ENCODE peak calls at places on chromosomes 11 and 22, in four cellular contexts. Y is GM23338, R is neural progenitor cell, P is GM23248. B is an unnamed sample.

GRCh38 chr11:23961503-23962338 is 535.1 kb upstream of the LUZP2 start:
- DNase-seq in R (no peak), Y (no peak), P (no peak), B (no peak)

GRCh38 chr22:30041475-30041874 is 38.8 kb upstream of the HORMAD2 start:
- DNase-seq in R (no peak), P (no peak), Y (no peak), B (no peak)

GRCh38 chr11:58179648-58180047 is 9.2 kb upstream of the OR9Q2 start:
- DNase-seq in P (no peak), Y (no peak), R (no peak), B (no peak)

GRCh38 chr22:27776410-27776958 is 25.1 kb downstream of the MN1 start:
- DNase-seq in P (peak; percentile 61), Y (peak; percentile 61), R (peak; percentile 90), B (no peak)

GRCh38 chr22:27474711-27475547 is 326.6 kb downstream of the MN1 start:
- DNase-seq in Y (peak; percentile 88), R (no peak), P (peak; percentile 96), B (peak; percentile 97)

GRCh38 chr11:70574725-70575347 is 176.5 kb downstream of the CTTN start:
- DNase-seq in P (no peak), R (no peak), Y (no peak), B (no peak)

GRCh38 chr11:9834281-9834680 is 170.4 kb downstream of the SWAP70 start:
- DNase-seq in R (no peak), Y (no peak), P (no peak), B (no peak)

GRCh38 chr11:911031-911889 is 650 bp upstream of the CHID1 start:
- DNase-seq in R (peak; percentile 76), Y (peak; percentile 72), P (peak; percentile 92), B (peak; percentile 28)

GRCh38 chr11:20388096-20389055 is 860 bp downstream of the PRMT3 start:
- DNase-seq in R (no peak), P (peak; percentile 45), Y (no peak), B (peak; percentile 23)

GRCh38 chr11:126978155-126978554 is 22.4 kb downstream of the KIRREL3 start:
- DNase-seq in P (no peak), Y (peak; percentile 89), R (peak; percentile 10), B (no peak)

GRCh38 chr11:129973809-129974208 is 28.8 kb downstream of the PRDM10 start:
- DNase-seq in P (no peak), R (peak; percentile 20), Y (peak; percentile 89), B (no peak)

GRCh38 chr11:130055637-130056036 is 14.1 kb upstream of the APLP2 start:
- DNase-seq in P (peak; percentile 90), Y (no peak), R (no peak), B (no peak)

GRCh38 chr11:69301491-69302401 is 7.8 kb downstream of the MYEOV start:
- DNase-seq in R (no peak), Y (no peak), P (peak; percentile 95), B (peak; percentile 100)

GRCh38 chr11:127074151-127074761 is 73.7 kb upstream of the KIRREL3 start:
- DNase-seq in Y (peak; percentile 50), R (peak; percentile 56), P (peak; percentile 84), B (peak; percentile 54)

GRCh38 chr11:74839971-74840370 is 91.3 kb downstream of the RNF169 start:
- DNase-seq in R (no peak), P (peak; percentile 10), Y (no peak), B (no peak)

GRCh38 chr11:18618341-18619025 is 15.7 kb downstream of the SPTY2D1 start:
- DNase-seq in R (no peak), Y (no peak), P (peak; percentile 48), B (no peak)

GRCh38 chr22:48404801-48405447 is 1422.7 kb downstream of the BRD1 start:
- DNase-seq in Y (no peak), R (no peak), P (no peak), B (no peak)

GRCh38 chr11:6259638-6260019 is at the start of gene CCKBR:
- DNase-seq in R (peak; percentile 80), P (no peak), Y (peak; percentile 72), B (no peak)

GRCh38 chr11:35682230-35683195 is 19.9 kb downstream of the TRIM44 start:
- DNase-seq in Y (peak; percentile 29), P (peak; percentile 30), R (peak; percentile 41), B (no peak)

GRCh38 chr11:44755553-44756505 is 29.1 kb downstream of the TSPAN18 start:
- DNase-seq in Y (no peak), R (no peak), P (peak; percentile 69), B (no peak)

GRCh38 chr22:49008682-49009235 is 818.9 kb downstream of the BRD1 start:
- DNase-seq in Y (no peak), P (no peak), R (no peak), B (no peak)

GRCh38 chr11:93541884-93542752 is 1.1 kb downstream of the SMCO4 start:
- DNase-seq in R (peak; percentile 59), P (peak; percentile 75), Y (peak; percentile 82), B (peak; percentile 77)

GRCh38 chr11:2737876-2738275 is 38.1 kb upstream of the KCNQ1OT1 start:
- DNase-seq in R (no peak), P (peak; percentile 23), Y (no peak), B (peak; percentile 22)

GRCh38 chr22:19566599-19567382 is 42.6 kb upstream of the CLDN5 start:
- DNase-seq in Y (no peak), P (no peak), R (no peak), B (no peak)
- H3K79me2 ChIP-seq in Y (no peaks in the 10 kb centered on the region), P (no peaks in the 10 kb centered on the region), R (no peaks in the 10 kb centered on the region), B (no peaks in the 10 kb centered on the region)

DNA sequence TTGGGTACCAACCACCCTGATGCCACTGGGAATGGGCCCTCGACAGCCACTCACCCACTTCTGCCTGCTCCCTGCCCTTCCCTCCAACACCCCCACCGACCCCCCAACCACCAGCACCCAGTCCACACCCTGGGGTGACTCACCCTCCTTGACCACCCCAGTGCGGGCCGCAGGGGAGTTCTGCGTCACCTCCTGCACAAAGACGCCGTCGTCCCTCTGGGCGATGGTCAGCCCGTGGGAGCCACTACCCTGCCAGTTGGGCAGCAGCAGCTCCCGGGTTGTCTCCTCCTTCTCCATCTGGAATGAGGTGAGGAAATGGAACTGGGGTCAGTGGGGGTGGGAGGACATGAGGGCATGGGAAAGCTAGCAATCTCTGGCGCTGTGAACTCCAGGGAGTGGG is 10.8 kb downstream of the AHNAK start:
- DNase-seq in R (no peak), Y (no peak), P (peak; percentile 36), B (no peak)
- H3F3A ChIP-seq in R (no peaks in the 10 kb centered on the region), Y (no peaks in the 10 kb centered on the region), P (peaks cover 59% of the 10 kb centered on the region), B (peaks cover 12% of the 10 kb centered on the region)

DNA sequence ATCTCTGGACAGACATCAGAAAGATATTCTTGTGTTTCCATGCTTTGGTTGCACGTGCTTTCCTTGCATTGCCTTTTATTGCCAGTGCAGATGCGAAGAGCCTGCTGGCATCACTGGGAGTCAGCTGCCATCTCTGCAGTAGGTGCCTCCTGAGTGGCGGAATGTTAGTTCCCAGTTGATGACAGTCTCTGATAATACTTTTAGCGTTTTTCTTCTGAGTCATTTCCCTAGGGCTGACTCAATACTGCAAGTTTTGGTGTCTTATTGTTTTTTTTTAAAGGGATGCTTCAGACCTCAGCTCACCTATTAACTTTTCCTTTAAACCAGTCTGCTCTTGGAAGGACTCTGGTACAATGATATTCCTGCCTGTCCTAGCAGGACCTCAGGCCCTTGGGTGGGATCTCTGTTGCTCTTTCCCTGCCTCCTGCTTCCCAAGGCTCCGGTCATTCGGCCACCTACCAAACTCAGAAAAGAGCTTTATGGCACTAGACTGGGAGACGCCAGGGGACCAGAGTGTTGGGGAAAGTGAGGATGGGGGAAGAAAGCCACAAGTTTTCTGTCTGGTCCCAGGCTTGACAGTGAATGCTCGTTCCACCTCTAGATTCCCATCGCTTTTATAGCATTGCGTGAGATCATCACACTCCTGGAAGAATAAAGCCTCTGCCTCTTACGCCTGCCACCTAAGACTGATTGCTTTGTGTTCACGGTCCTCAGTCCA is 308.7 kb downstream of the DDX10 start:
- DNase-seq in R (no peak), P (peak; percentile 95), Y (no peak), B (peak; percentile 96)
- TF ChIP-seq EZH2phosphoT487 in R (no peak), P (peak; percentile 99), Y (no peak), B (no peak)

GRCh38 chr11:73095613-73096012 is 46.5 kb downstream of the FCHSD2 start:
- DNase-seq in R (no peak), P (no peak), Y (no peak), B (no peak)
- H3K79me2 ChIP-seq in R (peaks cover 7% of the 10 kb centered on the region), P (peaks cover 65% of the 10 kb centered on the region), Y (no peaks in the 10 kb centered on the region), B (no peaks in the 10 kb centered on the region)

DNA sequence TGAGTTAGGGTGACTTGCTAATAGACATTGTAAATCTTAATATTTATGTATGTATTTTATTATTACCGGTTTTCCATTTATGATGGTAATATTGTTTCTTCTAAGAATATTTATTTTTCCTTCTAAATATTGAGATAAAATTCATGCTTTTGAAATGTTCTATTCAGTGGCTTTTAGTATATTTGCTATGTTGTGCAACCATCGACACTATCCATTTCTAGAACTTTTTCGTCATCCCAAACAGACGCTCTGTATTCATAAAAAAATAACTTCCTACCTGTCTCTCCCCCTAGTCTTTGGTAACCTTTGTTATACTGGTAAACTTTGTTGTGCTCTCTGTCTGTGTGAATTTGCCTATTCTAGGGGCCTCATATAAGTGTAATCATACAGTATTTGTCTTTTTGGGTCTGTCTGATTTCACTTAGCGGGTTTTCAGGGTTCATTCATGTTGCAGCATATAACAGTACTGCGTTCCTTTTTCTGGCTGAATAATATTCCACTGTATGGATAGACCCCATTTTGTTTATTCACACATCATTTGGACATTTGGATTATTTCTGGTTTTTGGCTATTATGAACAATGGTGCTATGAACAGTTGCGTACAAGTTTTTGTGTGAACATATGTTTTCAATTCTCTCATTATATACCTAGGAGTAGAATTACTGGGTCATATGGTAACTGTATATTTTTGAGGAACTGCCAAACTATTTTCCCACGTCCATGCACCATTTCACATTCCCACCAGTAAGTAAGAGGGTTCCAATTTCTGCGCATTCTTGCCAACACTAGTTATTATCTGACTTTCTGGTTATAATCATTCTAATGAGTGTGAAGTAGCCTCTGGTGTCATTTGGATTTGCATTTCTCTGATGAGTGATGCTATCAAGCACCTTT is 15.9 kb downstream of the NEAT1 start:
- DNase-seq in Y (no peak), P (peak; percentile 47), R (no peak), B (no peak)
- H3F3A ChIP-seq in Y (peaks cover 3% of the 10 kb centered on the region), P (peaks cover 99% of the 10 kb centered on the region), R (no peaks in the 10 kb centered on the region), B (peaks cover 34% of the 10 kb centered on the region)

DNA sequence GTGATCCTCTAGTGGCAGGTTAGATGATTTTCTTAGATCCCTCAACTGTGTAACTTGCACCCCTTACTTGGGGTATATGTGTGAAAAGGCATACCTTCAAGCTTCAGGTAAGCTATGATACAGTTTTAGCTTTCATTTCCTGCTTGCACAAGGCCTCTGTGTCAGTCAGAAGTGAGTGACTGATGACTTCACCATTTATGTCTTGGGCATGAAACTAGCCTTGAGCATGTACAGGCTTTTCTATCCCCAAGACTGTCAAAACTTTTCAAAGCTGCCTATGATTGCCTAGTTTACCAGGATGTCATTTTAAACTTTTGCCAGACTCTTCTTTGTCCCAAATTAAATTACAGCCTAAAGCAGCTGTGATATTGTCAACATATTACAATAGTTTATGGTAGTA is 286.1 kb upstream of the CNTN5 start:
- DNase-seq in Y (no peak), P (no peak), R (no peak), B (peak; percentile 44)
- TF ChIP-seq EZH2phosphoT487 in Y (no peak), P (no peak), R (no peak), B (no peak)

DNA sequence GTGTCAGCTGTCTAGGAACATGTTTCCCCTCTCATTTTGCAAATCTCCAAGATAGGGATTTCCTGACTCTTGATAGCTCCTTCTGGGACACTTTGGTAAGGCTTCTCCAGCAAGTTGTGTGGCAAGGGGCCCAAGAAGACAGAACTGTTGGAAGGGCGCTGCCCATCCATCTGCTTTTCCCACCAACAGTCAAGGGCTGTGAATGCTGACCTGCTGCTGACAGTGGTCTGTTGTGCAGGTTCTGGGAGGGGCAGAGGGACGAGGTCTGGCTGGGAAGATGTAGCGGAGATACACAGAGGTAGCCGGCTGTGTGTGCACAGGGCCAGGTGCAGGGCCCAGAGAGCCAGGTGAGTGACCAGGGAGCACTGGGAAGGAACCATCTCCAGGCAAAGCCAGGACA is 12.2 kb downstream of the BCR start:
- DNase-seq in P (no peak), Y (no peak), R (no peak), B (no peak)
- H3K79me2 ChIP-seq in P (peaks cover 97% of the 10 kb centered on the region), Y (peaks cover 100% of the 10 kb centered on the region), R (peaks cover 99% of the 10 kb centered on the region), B (peaks cover 87% of the 10 kb centered on the region)